ENCODE peak calls at places on chromosomes 7 and 10, in six cellular contexts. V, Z, H, Q, B and F are unnamed samples.

GRCh38 chr10:68096913-68097509 is 12.3 kb upstream of the MYPN start:
- DNase-seq in H (no peak), Q (peak), B (peak), Z (peak), V (no peak), F (no peak)

GRCh38 chr10:67883710-67884312 is 645 bp upstream of the SIRT1 start:
- DNase-seq in B (no peak), V (no peak), H (no peak), Z (peak), Q (peak), F (no peak)

GRCh38 chr10:126041804-126042231 is 145.5 kb downstream of the FANK1 start:
- DNase-seq in Z (peak), B (no peak), V (peak), Q (peak), H (peak), F (no peak)

GRCh38 chr7:102933763-102934162 is 21.0 kb downstream of the LRRC17 start:
- DNase-seq in V (peak), H (peak), Z (peak), B (no peak), Q (peak), F (no peak)

GRCh38 chr7:50982626-50983025 is 199.9 kb upstream of the GRB10 start:
- DNase-seq in B (peak), V (no peak), Z (no peak), H (no peak), Q (no peak), F (no peak)

GRCh38 chr10:44990302-44990655 is 10.4 kb upstream of the ZNF22 start:
- DNase-seq in V (no peak), B (no peak), H (peak), Z (peak), Q (no peak), F (no peak)

GRCh38 chr7:156759579-156760202 is 119.1 kb downstream of the RNF32 start:
- DNase-seq in Q (no peak), H (no peak), B (no peak), Z (no peak), V (no peak), F (no peak)

GRCh38 chr7:91517408-91517807 is 253.2 kb downstream of the FZD1 start:
- DNase-seq in H (no peak), Q (no peak), Z (no peak), B (no peak), V (no peak), F (no peak)

GRCh38 chr10:77605466-77605865 is 32.1 kb downstream of the KCNMA1 start:
- DNase-seq in B (peak), V (no peak), Q (peak), Z (no peak), H (no peak), F (no peak)

GRCh38 chr7:142808802-142809583 is 38.2 kb downstream of the PRSS2 start:
- DNase-seq in V (no peak), Z (no peak), H (no peak), B (peak), Q (no peak), F (no peak)

GRCh38 chr10:5906651-5907050 is 16.6 kb downstream of the FBH1 start:
- DNase-seq in V (no peak), B (no peak), Z (no peak), Q (no peak), H (no peak), F (no peak)

GRCh38 chr7:91872069-91872468 is 8.4 kb downstream of the MTERF1 start:
- DNase-seq in V (no peak), Q (no peak), H (no peak), B (no peak), Z (no peak), F (no peak)

GRCh38 chr7:18345641-18346234 is 149.8 kb upstream of the HDAC9 start:
- DNase-seq in B (peak), V (peak), H (no peak), Q (peak), Z (no peak), F (no peak)

GRCh38 chr7:132177708-132178392 is 398.4 kb downstream of the PLXNA4 start:
- DNase-seq in H (no peak), B (peak), Z (no peak), Q (no peak), V (no peak), F (no peak)

GRCh38 chr7:127780489-127780888 is 128.5 kb downstream of the SND1 start:
- DNase-seq in Z (no peak), H (no peak), B (no peak), V (no peak), Q (no peak), F (no peak)

GRCh38 chr7:141328290-141328689 is 222.9 kb upstream of the AGK start:
- DNase-seq in H (no peak), Z (no peak), B (no peak), V (no peak), Q (no peak), F (no peak)

GRCh38 chr7:140273417-140273816 is 96.6 kb upstream of the KDM7A start:
- DNase-seq in Q (no peak), V (no peak), B (no peak), H (no peak), Z (no peak), F (no peak)
- TF ChIP-seq CTCF in Q (no peak), V (no peak), B (no peak), H (no peak), Z (no peak), F (no peak)

GRCh38 chr10:46217749-46218453 is 68.9 kb upstream of the ANTXRL start:
- DNase-seq in B (no peak), Z (no peak), V (no peak), Q (no peak), H (no peak), F (no peak)
- TF ChIP-seq CTCF in B (no peak), Z (no peak), V (no peak), Q (no peak), H (no peak), F (no peak)

DNA sequence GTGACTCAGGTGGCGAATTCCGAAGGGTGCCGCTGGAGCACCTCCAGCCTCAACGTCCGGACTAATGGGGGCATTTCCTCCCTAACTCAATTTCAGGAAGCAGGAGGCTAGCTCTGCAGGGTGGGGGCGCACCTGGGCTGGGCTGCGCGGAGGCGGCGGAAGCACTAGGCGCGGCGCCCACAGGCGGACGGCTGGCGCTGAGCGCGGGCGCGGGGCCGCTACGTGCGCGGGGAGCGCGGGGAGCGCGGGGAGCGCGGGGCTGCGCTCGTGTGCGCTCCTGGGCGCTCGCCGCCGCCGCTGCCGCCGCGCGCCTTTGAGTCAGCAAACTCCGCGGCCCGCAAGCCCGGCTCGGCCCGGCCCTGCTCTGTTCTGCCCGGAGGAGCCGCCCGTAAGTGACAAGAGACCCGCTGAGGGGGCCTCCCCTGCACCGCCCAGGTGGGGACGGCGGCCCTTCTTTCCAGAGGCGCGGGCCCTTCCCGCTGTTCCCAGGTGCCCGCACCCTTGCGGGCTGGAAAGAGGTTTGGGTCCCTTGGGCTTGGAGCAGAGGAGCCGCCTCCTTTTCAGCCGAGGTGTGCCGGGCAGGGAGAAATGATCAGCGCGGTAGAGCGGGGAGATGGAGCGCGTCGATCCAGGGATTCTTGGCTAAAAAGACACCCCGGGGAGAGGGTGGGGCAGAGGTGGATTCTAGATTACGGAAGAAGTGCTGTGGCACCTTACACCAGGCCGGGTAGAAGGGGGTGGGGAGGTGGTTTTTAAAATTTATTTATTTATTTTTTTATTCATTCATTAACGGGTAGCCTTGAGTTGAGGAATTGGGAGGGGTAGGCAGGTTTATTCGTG is at the start of gene SNX10:
- DNase-seq in B (peak), H (peak), V (peak), Z (no peak), Q (no peak), F (no peak)
- TF ChIP-seq CTCF in B (peak), H (no peak), V (no peak), Z (no peak), Q (no peak), F (no peak)

GRCh38 chr7:4841007-4841784 is 20.6 kb downstream of the PAPOLB start:
- DNase-seq in Z (no peak), Q (no peak), B (no peak), H (no peak), V (no peak), F (no peak)

GRCh38 chr7:4849390-4849789 is 12.4 kb downstream of the PAPOLB start:
- DNase-seq in V (peak), Q (peak), H (no peak), B (peak), Z (no peak), F (no peak)

GRCh38 chr7:4841836-4842235 is 20.0 kb downstream of the PAPOLB start:
- DNase-seq in V (no peak), B (no peak), Q (no peak), Z (no peak), H (no peak), F (no peak)

GRCh38 chr7:4842302-4843064 is 19.3 kb downstream of the PAPOLB start:
- DNase-seq in H (no peak), V (no peak), Q (no peak), B (no peak), Z (no peak), F (no peak)

GRCh38 chr7:4845740-4846142 is 16.1 kb downstream of the PAPOLB start:
- DNase-seq in V (no peak), Q (peak), H (peak), B (no peak), Z (no peak), F (no peak)
- TF ChIP-seq CTCF in V (peak), Q (peak), H (peak), B (peak), Z (no peak), F (no peak)